ENCODE peak calls at places on chromosomes 4 and X, in four cellular contexts. One of them, this sample, is unnamed.

GRCh38 chr4:174209296-174209695 is 74.2 kb downstream of the FBXO8 start:
- DNase-seq in heart left ventricle: no peak
- DNase-seq in breast epithelium: no peak
- DNase-seq in transverse colon: no peak
- DNase-seq in this sample: no peak

GRCh38 chr4:150302553-150302952 is 224.3 kb downstream of the DCLK2 start:
- DNase-seq in heart left ventricle: no peak
- DNase-seq in breast epithelium: no peak
- DNase-seq in transverse colon: no peak
- DNase-seq in this sample: no peak

GRCh38 chr4:141652161-141652778 is 15.9 kb downstream of the IL15 start:
- DNase-seq in heart left ventricle: no peak
- DNase-seq in breast epithelium: no peak
- DNase-seq in transverse colon: no peak
- DNase-seq in this sample: no peak

GRCh38 chr4:113810906-113811305 is 49.4 kb upstream of the CAMK2D start:
- DNase-seq in heart left ventricle: no peak
- DNase-seq in breast epithelium: no peak
- DNase-seq in transverse colon: no peak
- DNase-seq in this sample: no peak

GRCh38 chr4:126182801-126183200 is 868.0 kb downstream of the FAT4 start:
- DNase-seq in heart left ventricle: no peak
- DNase-seq in breast epithelium: no peak
- DNase-seq in transverse colon: no peak
- DNase-seq in this sample: no peak

GRCh38 chrX:129606918-129607317 is 47.8 kb downstream of the APLN start:
- DNase-seq in heart left ventricle: peak
- DNase-seq in breast epithelium: no peak
- DNase-seq in transverse colon: peak
- DNase-seq in this sample: no peak

GRCh38 chr4:121034010-121034409 is 38.3 kb downstream of the NDNF start:
- DNase-seq in heart left ventricle: peak
- DNase-seq in breast epithelium: no peak
- DNase-seq in transverse colon: no peak
- DNase-seq in this sample: no peak

GRCh38 chr4:172997851-172998250 is 170.8 kb upstream of the GALNT7 start:
- DNase-seq in heart left ventricle: no peak
- DNase-seq in breast epithelium: no peak
- DNase-seq in transverse colon: no peak
- DNase-seq in this sample: no peak

GRCh38 chr4:38500433-38500832 is 163.6 kb upstream of the KLF3 start:
- DNase-seq in heart left ventricle: no peak
- DNase-seq in breast epithelium: no peak
- DNase-seq in transverse colon: no peak
- DNase-seq in this sample: no peak

GRCh38 chr4:127000090-127000489 is 632.7 kb upstream of the INTU start:
- DNase-seq in heart left ventricle: no peak
- DNase-seq in breast epithelium: no peak
- DNase-seq in transverse colon: no peak
- DNase-seq in this sample: no peak

GRCh38 chr4:73676881-73677323 is 56.7 kb upstream of the RASSF6 start:
- DNase-seq in heart left ventricle: peak
- DNase-seq in breast epithelium: no peak
- DNase-seq in transverse colon: no peak
- DNase-seq in this sample: no peak

DNA sequence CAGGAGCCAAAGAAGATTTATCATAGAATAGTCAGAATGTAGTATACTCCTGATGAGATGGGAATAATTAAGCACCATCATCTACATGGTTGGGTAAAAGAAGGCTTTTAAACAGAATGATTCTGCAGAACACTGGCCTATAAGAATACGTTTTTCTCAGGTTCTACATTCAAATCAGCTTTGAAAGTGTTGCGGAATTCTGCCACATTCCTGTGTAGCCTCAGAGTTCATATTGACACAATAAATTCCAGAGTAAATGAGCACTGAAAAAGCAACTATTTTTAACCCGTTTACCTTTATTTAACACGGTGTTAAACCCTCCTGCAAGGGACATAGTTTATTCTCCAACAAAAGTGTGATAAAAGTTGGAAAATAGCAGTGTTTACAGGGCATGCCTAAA is 950.2 kb upstream of the SLIT2 start:
- DNase-seq in heart left ventricle: no peak
- DNase-seq in breast epithelium: no peak
- DNase-seq in transverse colon: no peak
- DNase-seq in this sample: no peak
- TF ChIP-seq POLR2A in heart left ventricle: no peak
- TF ChIP-seq POLR2A in breast epithelium: no peak
- TF ChIP-seq POLR2A in transverse colon: no peak
- TF ChIP-seq POLR2A in this sample: no peak

DNA sequence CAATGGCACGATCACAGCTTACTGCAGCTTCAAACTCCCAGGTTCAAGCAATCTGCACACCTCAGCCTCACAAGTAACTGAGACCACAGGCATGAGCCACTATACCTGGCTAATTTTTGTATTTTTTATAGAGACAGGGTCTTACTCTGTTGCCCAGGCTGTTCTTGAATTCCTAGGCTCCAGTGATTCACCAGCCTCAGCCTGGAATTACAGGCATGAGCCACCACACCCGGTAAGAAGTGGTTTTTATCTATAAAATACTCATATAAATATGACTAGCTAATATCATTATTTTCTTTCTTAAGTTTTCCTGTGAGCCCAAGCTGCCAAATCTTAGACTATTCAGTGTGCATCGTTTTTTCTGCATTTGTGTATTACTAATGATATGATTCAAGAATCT is 4.4 kb downstream of the SCFD2 start:
- DNase-seq in heart left ventricle: no peak
- DNase-seq in breast epithelium: no peak
- DNase-seq in transverse colon: no peak
- DNase-seq in this sample: no peak
- TF ChIP-seq CTCF in heart left ventricle: no peak
- TF ChIP-seq CTCF in breast epithelium: no peak
- TF ChIP-seq CTCF in transverse colon: no peak
- TF ChIP-seq CTCF in this sample: no peak

GRCh38 chr4:42265782-42266602 is 113.5 kb upstream of the BEND4 start:
- DNase-seq in heart left ventricle: no peak
- DNase-seq in breast epithelium: no peak
- DNase-seq in transverse colon: no peak
- DNase-seq in this sample: no peak

GRCh38 chr4:42271096-42271495 is 118.6 kb upstream of the BEND4 start:
- DNase-seq in heart left ventricle: no peak
- DNase-seq in breast epithelium: no peak
- DNase-seq in transverse colon: no peak
- DNase-seq in this sample: no peak

GRCh38 chr4:42267724-42268123 is 115.3 kb upstream of the BEND4 start:
- DNase-seq in heart left ventricle: no peak
- DNase-seq in breast epithelium: no peak
- DNase-seq in transverse colon: no peak
- DNase-seq in this sample: no peak

GRCh38 chr4:42262701-42263490 is 110.4 kb upstream of the BEND4 start:
- DNase-seq in heart left ventricle: no peak
- DNase-seq in breast epithelium: no peak
- DNase-seq in transverse colon: no peak
- DNase-seq in this sample: no peak

DNA sequence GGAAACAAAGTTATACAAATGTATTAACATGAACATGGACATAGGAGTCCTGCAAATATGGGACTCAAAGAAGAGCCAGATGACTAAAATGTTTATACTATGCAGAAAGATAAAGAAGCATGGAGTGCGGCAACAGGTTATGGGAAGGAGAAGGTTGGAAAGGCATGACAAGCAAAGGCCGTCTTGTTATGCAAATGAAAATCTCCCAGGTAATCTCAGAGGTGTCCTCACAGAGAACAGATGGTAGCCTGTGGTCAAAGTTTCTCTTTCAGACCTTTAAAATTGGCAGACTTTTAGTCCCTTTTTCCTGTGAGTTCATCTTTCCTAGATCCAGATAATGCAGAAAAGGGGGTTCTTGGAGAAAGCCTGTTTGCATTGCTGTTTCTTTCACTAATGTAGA is 116.4 kb upstream of the BEND4 start:
- DNase-seq in heart left ventricle: no peak
- DNase-seq in breast epithelium: no peak
- DNase-seq in transverse colon: no peak
- DNase-seq in this sample: no peak
- H3K4me3 ChIP-seq in heart left ventricle: no peak
- H3K4me3 ChIP-seq in breast epithelium: no peak
- H3K4me3 ChIP-seq in transverse colon: no peak
- H3K4me3 ChIP-seq in this sample: no peak

DNA sequence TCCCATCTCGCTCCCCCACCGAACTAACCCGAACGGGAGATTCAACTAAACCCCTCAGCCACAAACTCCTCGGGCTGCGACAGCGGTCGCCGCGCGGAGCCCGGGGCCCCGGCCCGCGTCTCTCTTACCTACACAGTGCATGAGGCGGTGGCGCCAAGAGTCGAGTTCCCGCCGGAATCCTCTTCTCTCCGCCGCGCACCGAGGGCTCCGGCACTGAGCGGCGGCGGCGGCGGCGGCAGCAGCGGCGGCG is 160 bp downstream of the LCORL start:
- DNase-seq in heart left ventricle: no peak
- DNase-seq in breast epithelium: no peak
- DNase-seq in transverse colon: no peak
- DNase-seq in this sample: no peak
- TF ChIP-seq POLR2A in heart left ventricle: peak
- TF ChIP-seq POLR2A in breast epithelium: no peak
- TF ChIP-seq POLR2A in transverse colon: peak
- TF ChIP-seq POLR2A in this sample: no peak

DNA sequence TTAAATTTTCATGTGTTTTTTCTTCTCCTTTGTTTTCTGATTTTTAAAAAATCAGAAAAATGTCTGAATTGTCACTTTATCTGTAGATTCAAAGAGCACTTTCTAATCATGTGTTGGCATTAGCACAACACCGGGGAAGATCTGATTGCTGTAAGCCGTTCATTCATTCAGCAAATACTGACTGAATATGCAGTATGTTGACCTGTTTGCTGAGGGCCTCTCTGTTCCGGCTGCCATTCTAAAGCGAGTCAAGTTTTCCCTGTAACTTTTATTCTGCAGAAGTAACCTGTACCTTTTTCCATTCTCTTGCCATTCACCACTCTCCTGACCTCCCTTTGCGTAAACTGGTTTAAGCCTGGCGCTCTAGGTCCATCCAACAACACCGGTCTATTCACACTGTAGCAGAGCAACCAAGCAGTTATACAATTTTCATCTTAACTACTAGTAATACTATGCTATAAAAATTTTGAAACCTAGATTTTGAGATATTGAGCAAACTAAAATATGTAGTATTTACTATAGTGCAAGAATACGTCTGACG is 6.7 kb downstream of the SORBS2 start:
- DNase-seq in heart left ventricle: no peak
- DNase-seq in breast epithelium: no peak
- DNase-seq in transverse colon: no peak
- DNase-seq in this sample: no peak
- TF ChIP-seq CTCF in heart left ventricle: no peak
- TF ChIP-seq CTCF in breast epithelium: no peak
- TF ChIP-seq CTCF in transverse colon: no peak
- TF ChIP-seq CTCF in this sample: no peak

DNA sequence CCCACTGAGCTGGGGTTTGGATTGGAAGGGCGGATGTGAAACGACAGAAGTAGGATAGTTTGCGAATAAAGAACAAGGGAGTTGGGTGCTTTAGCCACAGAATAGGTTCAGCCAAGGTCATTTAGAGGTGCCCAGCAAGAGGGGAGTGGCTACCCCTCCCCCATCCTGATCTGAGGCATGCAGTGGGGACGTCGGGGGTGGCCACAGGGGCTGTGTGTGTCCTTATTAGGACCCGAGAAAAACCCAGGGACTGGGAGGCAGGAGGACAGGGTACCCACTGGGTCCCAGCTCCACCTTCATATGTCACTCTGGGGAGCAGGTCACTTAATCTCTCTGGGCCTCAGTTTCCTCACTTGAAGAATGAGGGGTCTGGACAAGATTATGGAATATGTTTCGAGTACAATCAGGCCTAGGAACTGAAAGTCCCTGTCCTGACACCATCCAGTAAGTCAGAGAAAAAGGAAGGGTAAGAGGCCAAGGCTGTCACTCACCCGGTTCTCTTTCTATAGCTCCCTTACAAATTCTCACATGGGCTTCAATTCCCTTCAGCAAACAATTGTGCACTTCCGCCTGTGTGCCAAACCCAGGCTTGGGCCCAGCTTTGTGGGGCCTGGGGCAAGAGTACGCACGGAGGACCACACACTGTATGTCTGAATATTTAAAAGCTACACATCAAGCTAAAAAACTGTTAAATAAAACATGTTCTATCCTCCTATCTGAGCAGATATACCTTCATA is 4.2 kb upstream of the NYX start:
- DNase-seq in heart left ventricle: no peak
- DNase-seq in breast epithelium: no peak
- DNase-seq in transverse colon: no peak
- DNase-seq in this sample: peak
- H3K4me3 ChIP-seq in heart left ventricle: peak
- H3K4me3 ChIP-seq in breast epithelium: peak
- H3K4me3 ChIP-seq in transverse colon: peak
- H3K4me3 ChIP-seq in this sample: peak

GRCh38 chr4:1011022-1011694 is at the start of gene FGFRL1:
- DNase-seq in heart left ventricle: peak
- DNase-seq in breast epithelium: peak
- DNase-seq in transverse colon: peak
- DNase-seq in this sample: peak
- TF ChIP-seq POLR2A in heart left ventricle: no peak
- TF ChIP-seq POLR2A in breast epithelium: no peak
- TF ChIP-seq POLR2A in transverse colon: no peak
- TF ChIP-seq POLR2A in this sample: no peak

GRCh38 chrX:15567267-15567666 is 33.5 kb downstream of the ACE2 start:
- DNase-seq in heart left ventricle: no peak
- DNase-seq in breast epithelium: no peak
- DNase-seq in transverse colon: no peak
- DNase-seq in this sample: no peak

GRCh38 chrX:15570145-15570544 is 30.6 kb downstream of the ACE2 start:
- DNase-seq in heart left ventricle: no peak
- DNase-seq in breast epithelium: no peak
- DNase-seq in transverse colon: no peak
- DNase-seq in this sample: no peak

GRCh38 chrX:15564981-15565579 is 35.7 kb downstream of the ACE2 start:
- DNase-seq in heart left ventricle: peak
- DNase-seq in breast epithelium: peak
- DNase-seq in transverse colon: peak
- DNase-seq in this sample: no peak

GRCh38 chrX:15566244-15566643 is 34.5 kb downstream of the ACE2 start:
- DNase-seq in heart left ventricle: no peak
- DNase-seq in breast epithelium: no peak
- DNase-seq in transverse colon: no peak
- DNase-seq in this sample: no peak

GRCh38 chrX:15567886-15568616 is 32.7 kb downstream of the ACE2 start:
- DNase-seq in heart left ventricle: no peak
- DNase-seq in breast epithelium: no peak
- DNase-seq in transverse colon: no peak
- DNase-seq in this sample: no peak
- TF ChIP-seq CTCF in heart left ventricle: no peak
- TF ChIP-seq CTCF in breast epithelium: no peak
- TF ChIP-seq CTCF in transverse colon: peak
- TF ChIP-seq CTCF in this sample: no peak

This sample was measured in spleen.